ENCODE peak calls at places on chromosomes 2 and 18, in six cellular contexts. X is IMR-90, W is GM23338, T is hepatocyte, G is GM23248, J is neural progenitor cell. O is an unnamed sample.
A peak's percentile ranks its signal among the peaks of the same experiment; 100 is the strongest.

GRCh38 chr2:85445316-85446295 is 27.1 kb downstream of the SH2D6 start:
- DNase-seq in T (peak; percentile 61), J (no peak), W (no peak), X (peak; percentile 84), G (peak; percentile 81), O (peak; percentile 22)

GRCh38 chr18:8726963-8727730 is 21.8 kb downstream of the MTCL1 start:
- DNase-seq in T (no peak), J (no peak), G (no peak), W (no peak), X (no peak), O (peak; percentile 68)

GRCh38 chr18:58402247-58402646 is 226.6 kb downstream of the ALPK2 start:
- DNase-seq in W (no peak), J (no peak), X (no peak), G (no peak), T (peak; percentile 81), O (no peak)

GRCh38 chr2:232874677-232875223 is 4.7 kb downstream of the SNORC start:
- DNase-seq in T (no peak), G (no peak), X (no peak), W (no peak), J (no peak), O (no peak)

GRCh38 chr2:10921525-10921924 is 9.8 kb downstream of the KCNF1 start:
- DNase-seq in J (no peak), W (no peak), T (no peak), G (no peak), X (no peak), O (no peak)

GRCh38 chr2:216222650-216223352 is 113.7 kb downstream of the XRCC5 start:
- DNase-seq in J (peak; percentile 16), W (peak; percentile 63), X (peak; percentile 67), G (peak; percentile 78), T (no peak), O (peak; percentile 13)

GRCh38 chr2:196170202-196170680 is 1.1 kb downstream of the STK17B start:
- DNase-seq in X (peak; percentile 64), T (peak; percentile 49), G (peak; percentile 69), W (peak; percentile 20), J (peak; percentile 45), O (peak; percentile 71)

GRCh38 chr2:32688511-32688910 is 60.7 kb downstream of the TTC27 start:
- DNase-seq in T (no peak), W (no peak), G (peak; percentile 64), J (no peak), X (peak; percentile 67), O (no peak)

GRCh38 chr2:175918935-175919334 is 83.1 kb downstream of the LNPK start:
- DNase-seq in T (no peak), X (no peak), J (no peak), G (no peak), W (no peak), O (no peak)

GRCh38 chr2:31937741-31938140 is 73.1 kb downstream of the MEMO1 start:
- DNase-seq in W (no peak), G (peak; percentile 39), T (no peak), J (no peak), X (peak; percentile 69), O (no peak)

GRCh38 chr2:38740851-38741541 is 10.2 kb downstream of the SRSF7 start:
- DNase-seq in T (peak; percentile 56), X (peak; percentile 53), G (peak; percentile 69), J (peak; percentile 48), W (peak; percentile 76), O (peak; percentile 55)

GRCh38 chr2:233448565-233448964 is 94.3 kb downstream of the DGKD start:
- DNase-seq in W (no peak), X (no peak), T (no peak), J (no peak), G (peak; percentile 8), O (no peak)

GRCh38 chr2:99697811-99698568 is 208.2 kb upstream of the REV1 start:
- DNase-seq in J (no peak), T (no peak), X (peak; percentile 98), W (no peak), G (peak; percentile 88), O (no peak)

GRCh38 chr2:167862787-167863186 is 384.6 kb downstream of the STK39 start:
- DNase-seq in X (peak; percentile 28), W (no peak), T (no peak), J (no peak), G (peak; percentile 43), O (no peak)

GRCh38 chr2:238898534-238899281 is 50.8 kb downstream of the TWIST2 start:
- DNase-seq in J (no peak), G (peak; percentile 58), X (no peak), W (no peak), T (no peak), O (no peak)

GRCh38 chr2:196555726-196556125 is 83.8 kb upstream of the CCDC150 start:
- DNase-seq in W (no peak), G (no peak), J (no peak), X (no peak), T (no peak), O (no peak)

GRCh38 chr2:168243061-168243460 is 4.3 kb downstream of the STK39 start:
- DNase-seq in X (no peak), T (no peak), G (no peak), J (no peak), W (no peak), O (no peak)

GRCh38 chr2:108280466-108280865 is 8.2 kb upstream of the SULT1C2 start:
- DNase-seq in T (no peak), W (no peak), J (no peak), G (no peak), X (no peak), O (no peak)

GRCh38 chr2:98379311-98380202 is 33.3 kb downstream of the CNGA3 start:
- DNase-seq in J (no peak), X (no peak), G (peak; percentile 32), W (no peak), T (no peak), O (no peak)

GRCh38 chr18:47968006-47968676 is 37.7 kb upstream of the SMAD2 start:
- DNase-seq in J (peak; percentile 93), X (no peak), T (no peak), G (peak; percentile 1), W (peak; percentile 93), O (no peak)

GRCh38 chr2:46663614-46664013 is 184.2 kb downstream of the TMEM247 start:
- DNase-seq in J (no peak), W (no peak), X (no peak), T (no peak), G (no peak), O (no peak)

GRCh38 chr2:218536804-218537494 is 31.2 kb downstream of the USP37 start:
- DNase-seq in G (peak; percentile 22), J (no peak), T (peak; percentile 30), W (no peak), X (peak; percentile 17), O (no peak)

GRCh38 chr2:70088508-70089219 is 1.4 kb downstream of the PCBP1 start:
- DNase-seq in J (no peak), T (no peak), G (no peak), W (no peak), X (peak; percentile 6), O (no peak)

GRCh38 chr2:70091364-70091763 is 4.1 kb downstream of the PCBP1 start:
- DNase-seq in X (no peak), T (no peak), W (no peak), G (no peak), J (no peak), O (no peak)

GRCh38 chr2:70090706-70091334 is 3.5 kb downstream of the PCBP1 start:
- DNase-seq in W (no peak), X (no peak), G (no peak), T (no peak), J (no peak), O (no peak)

GRCh38 chr2:70089220-70089945 is 2.1 kb downstream of the PCBP1 start:
- DNase-seq in J (peak; percentile 56), G (peak; percentile 41), W (peak; percentile 76), X (no peak), T (peak; percentile 48), O (peak; percentile 87)

DNA sequence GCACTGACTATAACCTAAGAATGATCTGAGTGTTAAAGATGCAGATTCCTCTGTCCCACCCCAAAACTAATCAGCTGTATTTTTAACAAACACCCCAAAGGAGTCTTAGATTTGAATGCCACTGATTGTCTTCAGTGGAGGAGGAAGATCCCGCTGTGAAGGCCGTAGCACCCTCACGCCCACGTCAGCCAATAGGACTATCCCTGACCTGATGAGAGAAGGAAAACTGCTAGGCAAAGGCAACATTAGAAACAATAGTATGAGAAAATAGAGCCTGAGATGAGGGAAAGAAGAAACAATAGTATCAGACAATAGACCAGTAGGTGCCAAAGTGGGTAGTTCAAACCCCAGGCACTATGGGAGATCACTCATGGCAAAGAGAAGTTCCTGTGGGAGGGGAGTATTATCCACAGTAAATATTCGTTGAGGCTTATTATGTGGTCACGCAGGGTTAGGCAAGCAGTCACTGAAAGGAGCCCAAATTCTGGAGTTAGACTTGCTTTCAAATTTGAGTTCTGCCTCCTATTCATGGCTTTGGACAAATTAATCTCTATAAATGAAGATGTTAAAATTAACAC is 2.8 kb downstream of the PCBP1 start:
- DNase-seq in W (peak; percentile 45), T (no peak), X (no peak), J (peak; percentile 39), G (peak; percentile 30), O (no peak)
- H3K4me3 ChIP-seq in W (peak overlapping the region; percentile 85), T (peak overlapping the region; percentile 98), X (no peak overlapping the region), J (peak overlapping the region; percentile 97), G (peak overlapping the region; percentile 96), O (peak overlapping the region; percentile 98)

GRCh38 chr2:120812866-120813265 is 77.2 kb downstream of the GLI2 start:
- DNase-seq in G (no peak), T (no peak), W (no peak), J (no peak), X (no peak), O (no peak)

GRCh38 chr2:120817136-120817955 is 81.7 kb downstream of the GLI2 start:
- DNase-seq in T (no peak), J (no peak), G (no peak), W (no peak), X (no peak), O (no peak)

GRCh38 chr2:120817956-120818325 is 82.3 kb downstream of the GLI2 start:
- DNase-seq in T (no peak), G (no peak), J (no peak), W (no peak), X (no peak), O (no peak)

GRCh38 chr2:120815292-120815691 is 79.6 kb downstream of the GLI2 start:
- DNase-seq in W (no peak), J (no peak), G (no peak), T (no peak), X (no peak), O (no peak)

DNA sequence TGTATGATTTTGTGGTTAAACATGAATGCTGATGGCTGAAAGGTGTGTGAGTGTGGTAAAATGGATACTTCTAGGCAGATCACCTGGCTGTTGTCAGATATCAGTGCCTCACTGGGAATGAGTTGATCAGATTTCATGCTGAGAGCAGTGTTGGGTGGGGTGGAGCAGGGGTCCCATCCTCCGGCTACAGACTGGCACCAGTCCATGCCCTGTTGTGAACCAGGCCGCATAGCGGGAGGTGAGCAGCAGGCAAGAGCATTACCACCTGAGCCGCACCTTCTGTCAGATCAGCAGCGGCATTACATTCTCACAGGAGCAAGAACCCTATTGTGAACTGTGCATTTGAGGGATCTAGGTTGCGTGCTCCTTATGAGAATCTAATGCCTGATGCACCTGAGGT is 78.7 kb downstream of the GLI2 start:
- DNase-seq in J (no peak), G (no peak), X (no peak), T (no peak), W (no peak), O (no peak)
- H3K4me2 ChIP-seq in J (no peak overlapping the region), G (no peak overlapping the region), X (no peak overlapping the region), T (no peak overlapping the region), W (no peak overlapping the region), O (no peak overlapping the region)

GRCh38 chr2:65382323-65382722 is 50.1 kb downstream of the SPRED2 start:
- DNase-seq in X (no peak), J (no peak), T (no peak), W (no peak), G (no peak), O (no peak)
- H3K4me3 ChIP-seq in X (no peak overlapping the region), J (no peak overlapping the region), T (no peak overlapping the region), W (no peak overlapping the region), G (peak overlapping the region; percentile 58), O (peak overlapping the region; percentile 51)

GRCh38 chr2:15955232-15955983 is 15.1 kb downstream of the MYCN start:
- DNase-seq in J (no peak), G (no peak), T (no peak), W (no peak), X (no peak), O (no peak)
- H3K4me2 ChIP-seq in J (no peak overlapping the region), G (no peak overlapping the region), T (no peak overlapping the region), W (no peak overlapping the region), X (no peak overlapping the region), O (no peak overlapping the region)

O was measured in OCI-LY7.